ENCODE peak calls at places on chromosome 12, in nine cellular contexts. L is sigmoid colon, T is heart right ventricle, U is tibial artery, R is HCT116, V is cardiac muscle cell, H is A549, S is lower lobe of right lung, D is body of pancreas. P is an unnamed sample.

GRCh38 chr12:40375076-40375475 is 150.3 kb downstream of the LRRK2 start:
- DNase-seq in L (no peak), T (no peak), U (no peak), R (peak), V (no peak), H (peak), S (no peak), D (no peak), P (no peak)

GRCh38 chr12:69553626-69554248 is 31.5 kb upstream of the CCT2 start:
- DNase-seq in L (no peak), T (peak), U (no peak), R (no peak), V (peak), H (no peak), S (no peak), D (peak), P (peak)

GRCh38 chr12:105228494-105228893 is 7.5 kb downstream of the APPL2 start:
- DNase-seq in L (no peak), T (no peak), U (no peak), R (no peak), V (no peak), H (no peak), S (no peak), D (no peak), P (no peak)

GRCh38 chr12:119829439-119829838 is 47.7 kb downstream of the CIT start:
- DNase-seq in L (no peak), T (no peak), U (no peak), R (no peak), V (no peak), H (no peak), S (no peak), D (no peak), P (no peak)

GRCh38 chr12:64385468-64385867 is 5.1 kb downstream of the C12orf56 start:
- DNase-seq in L (no peak), T (no peak), U (no peak), R (peak), V (no peak), H (no peak), S (no peak), D (no peak), P (peak)

GRCh38 chr12:116065561-116065960 is 211.9 kb downstream of the MED13L start:
- DNase-seq in L (no peak), T (no peak), U (no peak), R (no peak), V (no peak), H (no peak), S (no peak), D (no peak), P (no peak)

GRCh38 chr12:58174316-58174715 is 232.9 kb downstream of the ATP23 start:
- DNase-seq in L (no peak), T (no peak), U (no peak), R (no peak), V (no peak), H (no peak), S (no peak), D (no peak), P (no peak)

GRCh38 chr12:93173178-93173957 is 204.4 kb upstream of the NUDT4 start:
- DNase-seq in L (no peak), T (no peak), U (no peak), R (no peak), V (no peak), H (no peak), S (no peak), D (no peak), P (no peak)

GRCh38 chr12:122886851-122887816 is 8.8 kb downstream of the VPS37B start:
- DNase-seq in L (no peak), T (no peak), U (no peak), R (peak), V (no peak), H (peak), S (no peak), D (peak), P (peak)

GRCh38 chr12:92068441-92068840 is 77.2 kb downstream of the BTG1 start:
- DNase-seq in L (no peak), T (no peak), U (no peak), R (no peak), V (no peak), H (peak), S (no peak), D (no peak), P (no peak)

GRCh38 chr12:118061876-118062791 is 1.2 kb upstream of the WSB2 start:
- DNase-seq in L (peak), T (peak), U (peak), R (no peak), V (peak), H (peak), S (peak), D (peak), P (peak)

GRCh38 chr12:131829351-131829794 is 1.2 kb downstream of the MMP17 start:
- DNase-seq in L (peak), T (no peak), U (no peak), R (no peak), V (no peak), H (peak), S (no peak), D (no peak), P (no peak)

GRCh38 chr12:131617179-131617578 is 93.7 kb upstream of the SFSWAP start:
- DNase-seq in L (no peak), T (no peak), U (no peak), R (no peak), V (no peak), H (no peak), S (no peak), D (no peak), P (no peak)

GRCh38 chr12:124188561-124189405 is 106.1 kb upstream of the RFLNA start:
- DNase-seq in L (no peak), T (peak), U (no peak), R (no peak), V (no peak), H (no peak), S (no peak), D (no peak), P (peak)

GRCh38 chr12:76032043-76032981 is 736 bp upstream of the PHLDA1 start:
- DNase-seq in L (peak), T (peak), U (peak), R (no peak), V (peak), H (peak), S (no peak), D (peak), P (peak)

GRCh38 chr12:131388164-131388795 is 322.6 kb upstream of the SFSWAP start:
- DNase-seq in L (no peak), T (no peak), U (no peak), R (no peak), V (no peak), H (no peak), S (no peak), D (no peak), P (no peak)

GRCh38 chr12:88035907-88036289 is 6.7 kb upstream of the C12orf50 start:
- DNase-seq in L (no peak), T (no peak), U (no peak), R (no peak), V (no peak), H (no peak), S (no peak), D (peak), P (no peak)

GRCh38 chr12:132444957-132445883 is 44.7 kb upstream of the FBRSL1 start:
- DNase-seq in L (no peak), T (no peak), U (no peak), R (no peak), V (no peak), H (no peak), S (peak), D (no peak), P (no peak)

GRCh38 chr12:113310489-113310888 is 24.4 kb downstream of the SLC8B1 start:
- DNase-seq in L (no peak), T (no peak), U (no peak), R (no peak), V (no peak), H (peak), S (no peak), D (no peak), P (no peak)
- TF ChIP-seq CTCF in L (no peak), T (no peak), U (no peak), R (peak), V (peak), H (peak), S (no peak), D (no peak), P (no peak)

GRCh38 chr12:114269153-114269552 is 136.8 kb downstream of the TBX5 start:
- DNase-seq in L (no peak), T (no peak), U (no peak), R (no peak), V (no peak), H (no peak), S (no peak), D (no peak), P (no peak)

GRCh38 chr12:114265036-114265435 is 140.9 kb downstream of the TBX5 start:
- DNase-seq in L (no peak), T (peak), U (no peak), R (no peak), V (no peak), H (no peak), S (no peak), D (no peak), P (no peak)

GRCh38 chr12:114257687-114258086 is 148.3 kb downstream of the TBX5 start:
- DNase-seq in L (no peak), T (no peak), U (no peak), R (no peak), V (no peak), H (no peak), S (no peak), D (no peak), P (no peak)

DNA sequence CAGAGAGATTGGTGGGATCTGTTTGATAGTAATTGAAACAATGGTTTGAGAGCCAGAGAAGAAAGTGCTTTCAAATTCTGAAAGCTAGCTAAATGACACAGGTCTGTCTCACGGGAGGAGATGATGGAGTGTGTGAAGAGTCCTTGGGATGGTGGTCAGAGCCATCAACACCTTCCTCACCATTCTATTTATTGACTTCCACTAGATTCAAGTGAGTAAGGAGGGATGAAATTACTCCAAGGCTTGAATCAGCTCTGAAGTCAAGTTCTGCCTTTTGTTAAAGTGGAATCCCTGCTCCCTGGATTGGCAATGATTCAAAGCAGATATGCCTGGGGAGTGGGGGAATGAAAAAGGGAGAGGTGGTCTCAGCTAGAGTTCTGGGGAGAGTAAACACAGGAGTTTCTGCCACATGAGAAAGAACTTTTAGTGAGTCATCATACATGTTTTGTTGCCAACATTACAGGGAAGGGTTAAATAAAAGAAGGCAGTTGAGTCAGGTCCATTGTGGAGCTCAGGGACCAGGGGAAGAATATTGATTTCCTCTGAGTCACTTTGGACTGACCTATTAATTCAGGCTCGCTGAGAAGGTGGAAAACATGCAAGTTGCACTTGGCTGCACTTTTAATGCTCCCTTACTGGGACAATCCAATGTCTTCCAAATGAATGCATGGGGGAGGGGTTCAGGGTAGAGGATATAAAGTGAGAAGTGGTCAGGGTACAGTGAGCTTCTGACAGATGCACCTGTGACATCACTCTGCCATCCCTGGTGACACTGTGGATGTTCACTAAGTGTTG is 142.7 kb downstream of the TBX5 start:
- DNase-seq in L (no peak), T (no peak), U (no peak), R (no peak), V (no peak), H (no peak), S (no peak), D (no peak), P (no peak)
- H3K27ac ChIP-seq in L (no peak), T (no peak), U (no peak), R (no peak), V (no peak), H (no peak), S (no peak), D (no peak), P (no peak)

GRCh38 chr12:28537474-28537873 is 347.2 kb downstream of the CCDC91 start:
- DNase-seq in L (no peak), T (no peak), U (no peak), R (no peak), V (no peak), H (no peak), S (no peak), D (no peak), P (no peak)

GRCh38 chr12:28535216-28535615 is 345.0 kb downstream of the CCDC91 start:
- DNase-seq in L (no peak), T (no peak), U (no peak), R (no peak), V (no peak), H (no peak), S (no peak), D (no peak), P (peak)

GRCh38 chr12:28540324-28540714 is 350.1 kb downstream of the CCDC91 start:
- DNase-seq in L (no peak), T (no peak), U (no peak), R (no peak), V (no peak), H (no peak), S (no peak), D (no peak), P (no peak)

GRCh38 chr12:28539691-28540323 is 349.6 kb downstream of the CCDC91 start:
- DNase-seq in L (no peak), T (no peak), U (no peak), R (no peak), V (no peak), H (no peak), S (no peak), D (no peak), P (no peak)

GRCh38 chr12:28536088-28536487 is 345.8 kb downstream of the CCDC91 start:
- DNase-seq in L (no peak), T (no peak), U (no peak), R (no peak), V (no peak), H (no peak), S (no peak), D (no peak), P (peak)
- TF ChIP-seq CTCF in L (no peak), T (no peak), U (no peak), R (no peak), V (peak), H (no peak), S (no peak), D (no peak), P (no peak)

DNA sequence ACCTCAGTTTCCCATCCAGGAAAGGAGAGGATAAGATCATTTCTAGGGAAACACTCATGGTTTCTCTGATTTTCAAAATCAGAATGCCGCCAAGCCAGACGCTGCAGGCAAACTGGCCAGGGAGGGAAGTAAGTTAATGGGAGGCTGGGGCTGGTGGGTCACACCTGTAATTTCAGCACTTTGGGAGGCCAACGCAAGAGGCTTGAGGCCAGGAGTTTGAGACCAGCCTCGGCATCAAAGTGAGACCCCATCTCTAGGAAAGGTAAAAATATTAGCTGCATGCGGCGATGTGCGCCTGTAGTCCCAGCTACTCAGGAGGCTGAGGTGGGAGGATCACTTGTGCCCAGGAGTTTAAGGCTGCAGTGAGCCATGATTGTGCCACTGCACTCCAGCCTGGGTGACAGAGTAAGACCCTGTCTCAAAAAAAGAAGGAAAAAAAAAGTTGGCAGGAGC is 587 bp downstream of the SELPLG start:
- DNase-seq in L (peak), T (no peak), U (peak), R (no peak), V (no peak), H (no peak), S (no peak), D (no peak), P (no peak)
- H3K27ac ChIP-seq in L (peak), T (peak), U (no peak), R (no peak), V (no peak), H (no peak), S (peak), D (no peak), P (no peak)

GRCh38 chr12:71142046-71142445 is 15.8 kb downstream of the TSPAN8 start:
- DNase-seq in L (no peak), T (no peak), U (no peak), R (no peak), V (no peak), H (no peak), S (no peak), D (no peak), P (no peak)
- TF ChIP-seq CTCF in L (no peak), T (no peak), U (no peak), R (no peak), V (no peak), H (no peak), S (no peak), D (no peak), P (no peak)

DNA sequence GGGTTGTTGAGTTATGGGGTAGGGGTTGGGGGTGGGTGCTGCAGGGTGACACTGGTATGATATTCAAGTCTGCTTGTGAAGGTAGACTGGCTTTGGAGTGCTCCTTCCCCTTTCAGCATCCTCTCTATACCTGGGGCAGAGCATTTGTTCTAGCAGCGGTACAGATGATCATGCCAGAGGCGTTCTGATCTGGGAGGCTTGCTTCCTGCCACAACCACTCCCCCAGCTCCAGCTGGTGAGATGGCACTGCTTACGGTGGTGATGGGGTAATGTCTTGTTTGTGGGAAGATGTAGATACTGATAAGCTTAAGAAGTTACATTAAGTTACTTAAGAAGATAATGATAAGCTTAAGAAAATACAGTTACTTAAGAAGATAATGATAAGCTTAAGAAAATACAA is 131.8 kb downstream of the ERC1 start:
- DNase-seq in L (no peak), T (no peak), U (no peak), R (no peak), V (peak), H (no peak), S (no peak), D (peak), P (no peak)
- H3K27ac ChIP-seq in L (no peak), T (no peak), U (no peak), R (no peak), V (peak), H (no peak), S (no peak), D (no peak), P (no peak)

GRCh38 chr12:109346920-109347319 is 780 bp upstream of the MYO1H start:
- DNase-seq in L (no peak), T (no peak), U (no peak), R (no peak), V (no peak), H (peak), S (no peak), D (no peak), P (no peak)
- TF ChIP-seq CTCF in L (no peak), T (no peak), U (no peak), R (peak), V (no peak), H (no peak), S (no peak), D (no peak), P (no peak)